ENCODE peak calls at places on chromosomes 11 and 22, in six cellular contexts. One of them, this sample, is unnamed.

GRCh38 chr11:76233936-76234703 is 27.8 kb upstream of the WNT11 start:
- DNase-seq in iPS-NIHi11: no peak
- DNase-seq in ACHN: peak
- DNase-seq in transverse colon: peak
- DNase-seq in stimulated activated CD4-positive, alpha-beta T cell treated with anti-CD3 and anti-CD28 coated beads, Interleukin-4, amount 100 ng/mL, for 4 hours: no peak
- DNase-seq in NCI-H2081: no peak
- DNase-seq in this sample: no peak

GRCh38 chr22:36356708-36357694 is 30.8 kb downstream of the MYH9 start:
- DNase-seq in ACHN: no peak
- DNase-seq in stimulated activated CD4-positive, alpha-beta T cell treated with anti-CD3 and anti-CD28 coated beads, Interleukin-4, amount 100 ng/mL, for 4 hours: peak
- DNase-seq in transverse colon: no peak
- DNase-seq in iPS-NIHi11: no peak
- DNase-seq in NCI-H2081: no peak
- DNase-seq in this sample: no peak

GRCh38 chr11:103888541-103888951 is 147.9 kb upstream of the DDI1 start:
- DNase-seq in iPS-NIHi11: no peak
- DNase-seq in NCI-H2081: no peak
- DNase-seq in transverse colon: no peak
- DNase-seq in ACHN: no peak
- DNase-seq in stimulated activated CD4-positive, alpha-beta T cell treated with anti-CD3 and anti-CD28 coated beads, Interleukin-4, amount 100 ng/mL, for 4 hours: no peak
- DNase-seq in this sample: no peak

GRCh38 chr11:62190011-62190410 is at the start of gene SCGB1D1:
- DNase-seq in NCI-H2081: peak
- DNase-seq in ACHN: no peak
- DNase-seq in iPS-NIHi11: no peak
- DNase-seq in stimulated activated CD4-positive, alpha-beta T cell treated with anti-CD3 and anti-CD28 coated beads, Interleukin-4, amount 100 ng/mL, for 4 hours: no peak
- DNase-seq in transverse colon: no peak
- DNase-seq in this sample: no peak

GRCh38 chr11:7574491-7575129 is 60.8 kb downstream of the PPFIBP2 start:
- DNase-seq in NCI-H2081: no peak
- DNase-seq in transverse colon: no peak
- DNase-seq in ACHN: no peak
- DNase-seq in stimulated activated CD4-positive, alpha-beta T cell treated with anti-CD3 and anti-CD28 coated beads, Interleukin-4, amount 100 ng/mL, for 4 hours: no peak
- DNase-seq in iPS-NIHi11: no peak
- DNase-seq in this sample: no peak

GRCh38 chr11:59981106-59981770 is 17.4 kb downstream of the OOSP4A start:
- DNase-seq in NCI-H2081: no peak
- DNase-seq in iPS-NIHi11: no peak
- DNase-seq in stimulated activated CD4-positive, alpha-beta T cell treated with anti-CD3 and anti-CD28 coated beads, Interleukin-4, amount 100 ng/mL, for 4 hours: no peak
- DNase-seq in transverse colon: no peak
- DNase-seq in ACHN: no peak
- DNase-seq in this sample: no peak

GRCh38 chr22:24516301-24516737 is 21.2 kb downstream of the UPB1 start:
- DNase-seq in stimulated activated CD4-positive, alpha-beta T cell treated with anti-CD3 and anti-CD28 coated beads, Interleukin-4, amount 100 ng/mL, for 4 hours: no peak
- DNase-seq in iPS-NIHi11: peak
- DNase-seq in transverse colon: no peak
- DNase-seq in NCI-H2081: no peak
- DNase-seq in ACHN: peak
- DNase-seq in this sample: no peak

GRCh38 chr11:122197055-122197987 is 81.3 kb upstream of the BLID start:
- DNase-seq in stimulated activated CD4-positive, alpha-beta T cell treated with anti-CD3 and anti-CD28 coated beads, Interleukin-4, amount 100 ng/mL, for 4 hours: no peak
- DNase-seq in ACHN: peak
- DNase-seq in transverse colon: no peak
- DNase-seq in iPS-NIHi11: no peak
- DNase-seq in NCI-H2081: no peak
- DNase-seq in this sample: no peak

GRCh38 chr11:27294654-27295053 is 68.4 kb downstream of the CCDC34 start:
- DNase-seq in stimulated activated CD4-positive, alpha-beta T cell treated with anti-CD3 and anti-CD28 coated beads, Interleukin-4, amount 100 ng/mL, for 4 hours: no peak
- DNase-seq in transverse colon: peak
- DNase-seq in iPS-NIHi11: no peak
- DNase-seq in NCI-H2081: peak
- DNase-seq in ACHN: no peak
- DNase-seq in this sample: no peak

GRCh38 chr11:71425851-71426250 is 22.3 kb downstream of the DHCR7 start:
- DNase-seq in iPS-NIHi11: no peak
- DNase-seq in ACHN: no peak
- DNase-seq in transverse colon: no peak
- DNase-seq in NCI-H2081: no peak
- DNase-seq in stimulated activated CD4-positive, alpha-beta T cell treated with anti-CD3 and anti-CD28 coated beads, Interleukin-4, amount 100 ng/mL, for 4 hours: no peak
- DNase-seq in this sample: no peak

GRCh38 chr22:50317178-50317577 is 9.6 kb downstream of the DENND6B start:
- DNase-seq in stimulated activated CD4-positive, alpha-beta T cell treated with anti-CD3 and anti-CD28 coated beads, Interleukin-4, amount 100 ng/mL, for 4 hours: no peak
- DNase-seq in ACHN: no peak
- DNase-seq in iPS-NIHi11: peak
- DNase-seq in NCI-H2081: no peak
- DNase-seq in transverse colon: no peak
- DNase-seq in this sample: no peak

GRCh38 chr11:116865696-116866095 is 28.3 kb upstream of the APOA1 start:
- DNase-seq in transverse colon: no peak
- DNase-seq in ACHN: no peak
- DNase-seq in iPS-NIHi11: no peak
- DNase-seq in NCI-H2081: no peak
- DNase-seq in stimulated activated CD4-positive, alpha-beta T cell treated with anti-CD3 and anti-CD28 coated beads, Interleukin-4, amount 100 ng/mL, for 4 hours: no peak
- DNase-seq in this sample: no peak